ENCODE peak calls at places on chromosomes 6 and 20, in seven cellular contexts. G, H, R, J, F, B and Y are unnamed samples.
A peak's percentile ranks its signal among the peaks of the same experiment; 100 is the strongest.

GRCh38 chr6:23414204-23414501 is 711.9 kb upstream of the NRSN1 start:
- DNase-seq in G (no peak), H (no peak), R (no peak), J (peak; percentile 70), F (peak; percentile 29), B (no peak), Y (no peak)

GRCh38 chr6:116087437-116088027 is 13.1 kb upstream of the NT5DC1 start:
- DNase-seq in G (no peak), H (no peak), R (no peak), J (peak; percentile 35), F (no peak), B (no peak), Y (no peak)

GRCh38 chr20:56986931-56987720 is 279.3 kb downstream of the BMP7 start:
- DNase-seq in G (no peak), H (no peak), R (no peak), J (peak; percentile 90), F (no peak), B (no peak), Y (no peak)

GRCh38 chr20:19699132-19699971 is 58.7 kb upstream of the RIN2 start:
- DNase-seq in G (no peak), H (no peak), R (no peak), J (peak; percentile 81), F (no peak), B (no peak), Y (no peak)

GRCh38 chr6:109073344-109074235 is 21.1 kb downstream of the SESN1 start:
- DNase-seq in G (peak; percentile 70), H (no peak), R (no peak), J (peak; percentile 74), F (peak; percentile 77), B (no peak), Y (peak; percentile 71)

GRCh38 chr20:46323557-46323956 is 15.3 kb upstream of the CDH22 start:
- DNase-seq in G (no peak), H (no peak), R (no peak), J (no peak), F (no peak), B (no peak), Y (no peak)

GRCh38 chr6:154408906-154409500 is 52.4 kb upstream of the IPCEF1 start:
- DNase-seq in G (no peak), H (no peak), R (no peak), J (peak; percentile 55), F (no peak), B (no peak), Y (no peak)

GRCh38 chr6:105204331-105204730 is 24.5 kb upstream of the POPDC3 start:
- DNase-seq in G (no peak), H (no peak), R (no peak), J (peak; percentile 33), F (no peak), B (no peak), Y (no peak)

GRCh38 chr6:31178143-31179041 is 7.9 kb upstream of the POU5F1 start:
- DNase-seq in G (no peak), H (no peak), R (no peak), J (no peak), F (no peak), B (no peak), Y (no peak)

DNA sequence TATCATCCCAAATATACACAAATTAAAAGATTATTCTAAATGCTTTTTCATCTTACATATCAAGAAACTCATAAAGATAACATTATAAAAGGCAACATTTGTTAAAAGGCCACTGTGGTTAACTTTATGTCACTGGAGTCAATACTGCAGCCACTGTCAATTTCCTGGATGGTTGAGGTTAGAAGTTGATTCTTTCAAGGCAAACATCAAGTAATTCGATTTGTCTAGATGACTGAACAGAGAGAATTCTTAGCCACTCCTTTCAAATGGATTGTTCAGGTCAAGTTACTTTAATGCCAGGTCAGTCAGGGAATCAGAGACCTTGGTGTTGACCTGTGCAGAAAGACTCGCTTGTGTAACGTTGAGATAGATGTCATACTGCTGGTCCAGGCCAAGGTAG is 44.4 kb upstream of the SIM1 start:
- DNase-seq in G (no peak), H (no peak), R (no peak), J (no peak), F (no peak), B (no peak), Y (no peak)
- H3K4me1 ChIP-seq in G (no peaks in the 10 kb centered on the region), H (no peaks in the 10 kb centered on the region), R (peaks cover 9% of the 10 kb centered on the region), J (peaks cover 34% of the 10 kb centered on the region), F (no peaks in the 10 kb centered on the region), B (no peaks in the 10 kb centered on the region), Y (no peaks in the 10 kb centered on the region)

GRCh38 chr6:18102783-18103509 is 19.5 kb downstream of the NHLRC1 start:
- DNase-seq in G (no peak), H (no peak), R (no peak), J (no peak), F (no peak), B (no peak), Y (no peak)
- H3K4me1 ChIP-seq in G (no peaks in the 10 kb centered on the region), H (no peaks in the 10 kb centered on the region), R (peaks cover 3% of the 10 kb centered on the region), J (no peaks in the 10 kb centered on the region), F (no peaks in the 10 kb centered on the region), B (no peaks in the 10 kb centered on the region), Y (no peaks in the 10 kb centered on the region)

DNA sequence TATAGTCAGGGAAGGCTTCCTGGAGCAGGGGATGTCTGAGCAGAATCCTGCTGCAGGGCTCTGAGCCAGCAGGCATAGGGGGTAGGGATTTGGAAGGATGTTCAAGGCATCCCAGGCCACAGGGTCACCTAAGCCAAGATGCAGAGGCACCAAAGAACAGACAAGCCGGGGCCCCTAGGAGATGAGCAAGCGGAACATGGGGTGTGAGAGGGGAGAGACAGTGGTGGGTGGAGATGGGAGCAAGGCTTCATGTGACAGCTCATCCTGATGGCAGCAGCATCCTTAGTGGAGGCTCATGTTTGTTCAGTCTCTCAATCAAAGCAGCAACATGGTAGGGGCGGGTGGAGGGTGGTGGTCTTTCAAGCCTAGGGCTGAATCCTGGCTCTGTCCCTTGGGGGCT is 29.8 kb upstream of the TCP11 start:
- DNase-seq in G (no peak), H (no peak), R (no peak), J (no peak), F (no peak), B (no peak), Y (no peak)
- H3K4me1 ChIP-seq in G (peaks cover 10% of the 10 kb centered on the region), H (peaks cover 4% of the 10 kb centered on the region), R (peaks cover 19% of the 10 kb centered on the region), J (peaks cover 32% of the 10 kb centered on the region), F (peaks cover 14% of the 10 kb centered on the region), B (no peaks in the 10 kb centered on the region), Y (peaks cover 5% of the 10 kb centered on the region)

GRCh38 chr20:48795732-48796131 is 32.1 kb downstream of the PREX1 start:
- DNase-seq in G (no peak), H (no peak), R (no peak), J (no peak), F (no peak), B (peak; percentile 8), Y (no peak)
- H3K4me1 ChIP-seq in G (peaks cover 80% of the 10 kb centered on the region), H (peaks cover 5% of the 10 kb centered on the region), R (peaks cover 41% of the 10 kb centered on the region), J (peaks cover 12% of the 10 kb centered on the region), F (peaks cover 30% of the 10 kb centered on the region), B (peaks cover 20% of the 10 kb centered on the region), Y (no peaks in the 10 kb centered on the region)

GRCh38 chr20:62011403-62011791 is 54.3 kb downstream of the TAF4 start:
- DNase-seq in G (no peak), H (no peak), R (no peak), J (no peak), F (no peak), B (no peak), Y (no peak)
- H3K4me1 ChIP-seq in G (no peaks in the 10 kb centered on the region), H (no peaks in the 10 kb centered on the region), R (peaks cover 13% of the 10 kb centered on the region), J (no peaks in the 10 kb centered on the region), F (no peaks in the 10 kb centered on the region), B (no peaks in the 10 kb centered on the region), Y (no peaks in the 10 kb centered on the region)

DNA sequence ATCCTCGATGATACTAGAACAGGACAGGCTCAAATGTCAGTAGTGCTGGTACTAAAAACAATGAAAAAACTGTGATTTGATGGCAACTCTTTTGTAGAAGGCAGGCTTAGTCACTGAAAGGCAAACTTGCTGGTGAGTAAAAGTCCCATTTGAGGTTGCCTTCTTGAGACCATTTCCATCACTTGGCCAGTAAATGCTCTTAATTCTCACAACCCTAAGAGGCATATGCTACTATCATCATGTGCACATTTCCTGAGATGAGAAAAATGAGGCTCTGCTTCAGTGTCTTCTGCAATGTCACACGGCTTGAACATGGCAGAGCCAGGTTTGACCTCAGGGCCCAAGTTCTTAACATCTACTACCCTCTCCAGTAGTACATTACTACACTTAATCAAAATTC is 9.9 kb downstream of the AKIRIN2 start:
- DNase-seq in G (no peak), H (no peak), R (no peak), J (no peak), F (no peak), B (no peak), Y (no peak)
- H3K4me1 ChIP-seq in G (peaks cover 87% of the 10 kb centered on the region), H (peaks cover 15% of the 10 kb centered on the region), R (peaks cover 99% of the 10 kb centered on the region), J (no peaks in the 10 kb centered on the region), F (peaks cover 29% of the 10 kb centered on the region), B (peaks cover 37% of the 10 kb centered on the region), Y (peaks cover 15% of the 10 kb centered on the region)

GRCh38 chr6:53340536-53340935 is 8.2 kb downstream of the ELOVL5 start:
- DNase-seq in G (no peak), H (no peak), R (no peak), J (no peak), F (no peak), B (no peak), Y (no peak)
- H3K4me1 ChIP-seq in G (peaks cover 96% of the 10 kb centered on the region), H (peaks cover 5% of the 10 kb centered on the region), R (peaks cover 71% of the 10 kb centered on the region), J (no peaks in the 10 kb centered on the region), F (no peaks in the 10 kb centered on the region), B (peaks cover 7% of the 10 kb centered on the region), Y (no peaks in the 10 kb centered on the region)

DNA sequence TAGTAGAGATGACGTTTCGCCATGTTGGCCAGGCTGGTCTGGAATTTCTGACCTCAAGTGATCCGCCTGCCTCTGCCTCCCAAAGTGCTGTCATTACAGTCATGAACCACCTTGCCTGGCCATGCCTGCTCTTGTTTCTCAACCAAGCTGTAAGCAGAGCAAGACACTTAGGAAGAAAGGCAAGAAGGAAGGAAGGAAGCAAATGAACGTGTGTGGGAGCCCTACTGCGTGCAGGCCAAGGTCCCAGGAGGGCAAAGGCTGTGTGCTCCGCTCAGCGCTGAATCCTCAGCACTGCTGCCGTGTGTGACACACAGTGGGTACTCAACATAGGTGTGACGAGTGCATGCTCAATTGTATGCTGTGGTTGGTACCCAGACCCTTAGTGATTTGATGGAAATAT is 47.4 kb downstream of the SULF2 start:
- DNase-seq in G (no peak), H (peak; percentile 3), R (no peak), J (no peak), F (no peak), B (no peak), Y (no peak)
- H3K4me1 ChIP-seq in G (no peaks in the 10 kb centered on the region), H (peaks cover 2% of the 10 kb centered on the region), R (peaks cover 14% of the 10 kb centered on the region), J (no peaks in the 10 kb centered on the region), F (no peaks in the 10 kb centered on the region), B (no peaks in the 10 kb centered on the region), Y (no peaks in the 10 kb centered on the region)

GRCh38 chr6:133359760-133360159 is 118.6 kb downstream of the EYA4 start:
- DNase-seq in G (no peak), H (no peak), R (no peak), J (no peak), F (no peak), B (no peak), Y (no peak)
- H3K4me1 ChIP-seq in G (no peaks in the 10 kb centered on the region), H (peaks cover 2% of the 10 kb centered on the region), R (peaks cover 26% of the 10 kb centered on the region), J (no peaks in the 10 kb centered on the region), F (no peaks in the 10 kb centered on the region), B (no peaks in the 10 kb centered on the region), Y (no peaks in the 10 kb centered on the region)